ENCODE peak calls at places on chromosome 13, in nine cellular contexts. C, V, H, X, Q, M, T, F and G are unnamed samples.

GRCh38 chr13:68257111-68257842 is 1027.1 kb upstream of the PCDH9 start:
- DNase-seq in C (no peak), V (peak; percentile 1), H (peak; percentile 51), X (no peak), Q (no peak), M (peak; percentile 3), T (no peak), F (peak; percentile 40), G (no peak)

GRCh38 chr13:29435125-29435911 is 160.2 kb downstream of the SLC7A1 start:
- DNase-seq in C (no peak), V (peak; percentile 87), H (peak; percentile 95), X (peak; percentile 66), Q (no peak), M (peak; percentile 91), T (peak; percentile 80), F (peak; percentile 99), G (no peak)

GRCh38 chr13:30831515-30831914 is 74.6 kb upstream of the MEDAG start:
- DNase-seq in C (no peak), V (no peak), H (no peak), X (no peak), Q (no peak), M (no peak), T (no peak), F (no peak), G (no peak)

GRCh38 chr13:113854238-113855011 is 9.5 kb downstream of the GAS6 start:
- DNase-seq in C (no peak), V (peak; percentile 27), H (peak; percentile 79), X (no peak), Q (no peak), M (peak; percentile 79), T (no peak), F (peak; percentile 57), G (peak; percentile 82)

GRCh38 chr13:114070098-114070799 is 62.2 kb downstream of the RASA3 start:
- DNase-seq in C (no peak), V (no peak), H (no peak), X (no peak), Q (no peak), M (no peak), T (no peak), F (no peak), G (peak; percentile 62)

GRCh38 chr13:80297094-80297493 is 43.8 kb downstream of the SPRY2 start:
- DNase-seq in C (no peak), V (no peak), H (no peak), X (no peak), Q (no peak), M (no peak), T (no peak), F (no peak), G (no peak)

GRCh38 chr13:25329706-25330105 is 28.3 kb downstream of the NUP58 start:
- DNase-seq in C (no peak), V (peak; percentile 39), H (peak; percentile 44), X (peak; percentile 15), Q (no peak), M (no peak), T (peak; percentile 70), F (peak; percentile 71), G (no peak)

GRCh38 chr13:58935689-58936088 is 1228.0 kb downstream of the DIAPH3 start:
- DNase-seq in C (no peak), V (no peak), H (no peak), X (no peak), Q (no peak), M (no peak), T (no peak), F (no peak), G (no peak)

GRCh38 chr13:114102521-114103288 is 29.7 kb downstream of the RASA3 start:
- DNase-seq in C (no peak), V (no peak), H (no peak), X (no peak), Q (no peak), M (no peak), T (no peak), F (no peak), G (peak; percentile 19)

GRCh38 chr13:112784811-112785418 is 95.1 kb downstream of the ATP11A start:
- DNase-seq in C (no peak), V (no peak), H (no peak), X (no peak), Q (no peak), M (no peak), T (no peak), F (no peak), G (no peak)

DNA sequence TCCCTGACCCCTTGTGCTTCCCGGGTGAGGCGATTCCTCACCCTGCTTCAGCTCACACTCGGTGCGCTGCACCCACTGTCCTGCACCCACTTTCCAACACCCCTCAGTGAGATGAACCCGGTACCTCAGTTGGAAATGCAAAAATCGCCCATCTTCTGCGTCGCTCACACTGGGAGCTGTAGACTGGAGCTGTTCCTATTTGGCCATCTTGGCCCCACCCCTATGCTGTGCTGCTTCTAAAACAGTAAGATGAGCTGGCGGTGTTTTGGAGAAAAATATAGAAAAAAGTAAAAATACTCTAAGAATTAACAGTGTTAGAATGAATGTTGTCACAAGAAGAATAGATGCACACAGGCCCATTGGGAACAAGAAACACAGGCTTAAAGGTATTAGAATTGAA is 92.5 kb downstream of the ITGBL1 start:
- DNase-seq in C (no peak), V (no peak), H (no peak), X (no peak), Q (no peak), M (no peak), T (no peak), F (no peak), G (no peak)
- H3K4me3 ChIP-seq in C (no peak overlapping the region), V (no peak overlapping the region), H (no peak overlapping the region), X (no peak overlapping the region), Q (no peak overlapping the region), M (no peak overlapping the region), T (no peak overlapping the region), F (no peak overlapping the region), G (no peak overlapping the region)

GRCh38 chr13:71218960-71219359 is 648.0 kb downstream of the DACH1 start:
- DNase-seq in C (no peak), V (no peak), H (no peak), X (no peak), Q (peak; percentile 49), M (no peak), T (peak; percentile 10), F (no peak), G (no peak)
- TF ChIP-seq CTCF in C (peak; percentile 27), V (no peak), H (peak; percentile 4), X (no peak), Q (no peak), M (peak; percentile 14), T (peak; percentile 11), F (no peak), G (no peak)

DNA sequence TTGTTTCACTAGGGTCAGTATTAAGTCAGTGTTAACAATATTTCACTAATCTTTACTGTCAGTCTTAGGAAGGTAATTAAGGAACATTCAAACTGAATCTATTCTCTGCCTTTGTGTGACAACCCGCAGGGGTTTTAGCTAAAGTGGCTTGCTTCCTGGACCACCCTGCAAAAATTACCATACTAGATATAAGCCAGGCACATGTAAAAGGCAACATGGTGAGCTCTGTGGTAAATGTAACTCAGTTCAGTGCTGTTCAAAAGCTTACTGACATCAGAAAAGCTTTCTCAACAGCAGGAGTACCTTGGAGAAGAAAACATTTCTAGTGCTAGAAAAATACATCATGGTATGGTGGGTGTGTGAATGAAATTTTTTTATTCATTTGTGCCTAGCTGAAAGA is 116.7 kb downstream of the FREM2 start:
- DNase-seq in C (no peak), V (no peak), H (no peak), X (no peak), Q (no peak), M (no peak), T (no peak), F (no peak), G (no peak)
- H3K4me3 ChIP-seq in C (no peak overlapping the region), V (no peak overlapping the region), H (no peak overlapping the region), X (no peak overlapping the region), Q (no peak overlapping the region), M (no peak overlapping the region), T (no peak overlapping the region), F (no peak overlapping the region), G (no peak overlapping the region)

GRCh38 chr13:40186041-40186440 is 480.4 kb downstream of the FOXO1 start:
- DNase-seq in C (no peak), V (no peak), H (no peak), X (no peak), Q (no peak), M (no peak), T (no peak), F (no peak), G (no peak)

GRCh38 chr13:40187836-40188591 is 478.4 kb downstream of the FOXO1 start:
- DNase-seq in C (no peak), V (no peak), H (no peak), X (no peak), Q (no peak), M (peak; percentile 39), T (no peak), F (no peak), G (no peak)

GRCh38 chr13:40186636-40187323 is 479.7 kb downstream of the FOXO1 start:
- DNase-seq in C (no peak), V (no peak), H (no peak), X (no peak), Q (no peak), M (no peak), T (peak; percentile 83), F (no peak), G (no peak)

GRCh38 chr13:40185393-40185792 is 481.0 kb downstream of the FOXO1 start:
- DNase-seq in C (no peak), V (no peak), H (no peak), X (no peak), Q (no peak), M (no peak), T (no peak), F (no peak), G (no peak)

GRCh38 chr13:40187324-40187795 is 479.1 kb downstream of the FOXO1 start:
- DNase-seq in C (no peak), V (no peak), H (no peak), X (no peak), Q (no peak), M (no peak), T (no peak), F (no peak), G (no peak)
- TF ChIP-seq CTCF in C (no peak), V (no peak), H (no peak), X (no peak), Q (no peak), M (no peak), T (no peak), F (no peak), G (no peak)